ENCODE peak calls at places on chromosomes 1 and 21, in four cellular contexts. K, G, F and E are unnamed samples. For H3K9me3, the result is how much of the 10 kb centered on the place peaks cover.

GRCh38 chr1:33741749-33742148 is 122.1 kb upstream of the HMGB4 start:
- DNase-seq in K (no peak), G (no peak), F (no peak), E (no peak)

GRCh38 chr1:196608401-196609113 is at the start of gene KCNT2:
- DNase-seq in K (no peak), G (no peak), F (peak), E (no peak)

GRCh38 chr1:25702101-25702775 is 85.6 kb downstream of the MAN1C1 start:
- DNase-seq in K (no peak), G (no peak), F (peak), E (no peak)

GRCh38 chr1:162171078-162171477 is 101.6 kb downstream of the NOS1AP start:
- DNase-seq in K (no peak), G (no peak), F (no peak), E (no peak)

GRCh38 chr1:239354211-239354610 is 32.2 kb upstream of the CHRM3 start:
- DNase-seq in K (no peak), G (no peak), F (no peak), E (no peak)

GRCh38 chr1:7956218-7957032 is 5.1 kb upstream of the PARK7 start:
- DNase-seq in K (no peak), G (no peak), F (peak), E (no peak)

GRCh38 chr1:199089393-199090122 is 450.7 kb downstream of the PTPRC start:
- DNase-seq in K (peak), G (no peak), F (peak), E (no peak)

GRCh38 chr1:41915786-41916571 is 2.7 kb downstream of the HIVEP3 start:
- DNase-seq in K (peak), G (no peak), F (no peak), E (no peak)

GRCh38 chr1:212915245-212916091 is 34.9 kb upstream of the VASH2 start:
- DNase-seq in K (no peak), G (no peak), F (peak), E (no peak)

GRCh38 chr1:113042336-113043143 is 30.5 kb upstream of the LRIG2 start:
- DNase-seq in K (peak), G (peak), F (peak), E (no peak)

GRCh38 chr1:22689505-22689904 is 21.1 kb upstream of the EPHB2 start:
- DNase-seq in K (no peak), G (peak), F (peak), E (no peak)

GRCh38 chr1:183070923-183071618 is 47.9 kb downstream of the LAMC1 start:
- DNase-seq in K (no peak), G (no peak), F (peak), E (no peak)

GRCh38 chr1:103461171-103462105 is 64.1 kb upstream of the RNPC3 start:
- DNase-seq in K (no peak), G (peak), F (peak), E (no peak)

GRCh38 chr21:39300587-39300986 is 12.8 kb downstream of the BRWD1 start:
- DNase-seq in K (no peak), G (no peak), F (no peak), E (no peak)

DNA sequence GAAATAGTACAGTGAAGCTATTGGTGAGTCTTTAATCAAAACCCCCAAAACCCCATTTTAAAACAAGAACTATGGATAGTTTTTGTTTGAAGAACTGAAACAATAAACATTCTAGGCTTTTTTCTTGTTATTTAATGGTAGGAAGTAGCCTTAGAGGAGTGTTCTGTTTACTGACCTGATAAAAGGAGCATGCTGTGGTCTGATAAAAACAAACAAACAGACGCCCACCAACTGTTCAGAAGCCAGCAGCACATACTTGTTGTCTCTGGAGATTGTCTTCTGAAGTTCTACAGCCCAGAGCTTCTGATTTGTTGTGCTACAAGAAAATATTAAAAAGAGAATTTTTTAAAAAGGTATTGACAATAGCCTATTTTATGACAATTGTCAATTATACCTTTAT is 54.1 kb upstream of the CFAP298 start:
- DNase-seq in K (no peak), G (no peak), F (no peak), E (no peak)
- H3K9me3 ChIP-seq in K (under half), G (under half), F (under half), E (under half)

GRCh38 chr21:40652436-40652835 is 194.5 kb downstream of the DSCAM start:
- DNase-seq in K (no peak), G (no peak), F (no peak), E (no peak)
- H3K9me3 ChIP-seq in K (under half), G (half or more), F (under half), E (under half)

GRCh38 chr1:248691567-248692155 is 10.9 kb downstream of the OR14I1 start:
- DNase-seq in K (no peak), G (no peak), F (no peak), E (no peak)

GRCh38 chr1:248688527-248689298 is 13.9 kb downstream of the OR14I1 start:
- DNase-seq in K (no peak), G (no peak), F (no peak), E (no peak)

GRCh38 chr1:248681651-248682050 is 20.9 kb downstream of the OR14I1 start:
- DNase-seq in K (no peak), G (no peak), F (no peak), E (no peak)

DNA sequence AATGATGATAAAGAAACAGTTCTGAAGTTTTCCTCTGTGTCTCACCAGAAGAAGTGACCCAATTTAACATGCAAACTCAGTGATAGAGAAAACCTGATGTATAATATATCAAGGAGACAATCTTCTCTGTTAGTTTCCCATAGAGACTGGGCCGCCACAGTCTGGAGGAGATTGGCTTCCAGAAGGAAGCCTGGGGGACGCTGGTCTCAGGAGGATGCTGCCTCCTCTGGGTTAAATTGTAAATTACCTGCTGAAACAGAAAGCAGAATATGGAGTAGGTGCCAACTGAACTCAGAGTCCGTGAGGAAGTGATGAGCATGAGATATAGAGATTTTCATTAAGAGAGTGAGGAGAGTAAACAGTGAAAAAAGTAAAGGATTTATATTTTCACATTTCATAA is 15.8 kb downstream of the OR14I1 start:
- DNase-seq in K (no peak), G (no peak), F (no peak), E (no peak)
- H3K9me3 ChIP-seq in K (under half), G (under half), F (under half), E (under half)

GRCh38 chr21:40672602-40673001 is 174.4 kb downstream of the DSCAM start:
- DNase-seq in K (no peak), G (no peak), F (no peak), E (no peak)
- H3K9me3 ChIP-seq in K (under half), G (under half), F (under half), E (under half)

GRCh38 chr1:172612478-172612877 is 46.4 kb upstream of the FASLG start:
- DNase-seq in K (no peak), G (no peak), F (no peak), E (no peak)

GRCh38 chr1:172613294-172613693 is 45.6 kb upstream of the FASLG start:
- DNase-seq in K (no peak), G (no peak), F (peak), E (no peak)

DNA sequence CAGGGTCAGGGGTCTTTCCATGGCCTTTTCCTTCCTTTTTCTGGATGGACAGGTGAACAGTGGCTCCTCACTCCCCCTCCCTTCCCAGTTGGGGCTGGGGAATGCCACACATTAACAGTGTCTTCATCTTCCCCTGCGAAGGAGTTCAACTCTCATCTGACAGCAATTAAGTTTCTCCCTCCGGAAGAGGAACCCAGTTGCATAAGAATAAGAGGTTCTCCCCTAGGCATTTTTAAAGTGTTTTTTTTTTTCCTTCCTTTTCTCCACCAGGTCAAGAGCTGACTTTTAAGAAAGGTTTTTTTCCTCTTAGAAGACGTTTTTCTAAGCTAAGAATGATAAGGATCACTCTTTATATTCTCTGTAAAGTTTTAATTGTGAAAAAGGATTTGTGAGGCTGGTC is 42.3 kb upstream of the FASLG start:
- DNase-seq in K (no peak), G (no peak), F (no peak), E (no peak)
- H3K9me3 ChIP-seq in K (under half), G (under half), F (under half), E (under half)

GRCh38 chr1:220696226-220696862 is 6.2 kb downstream of the C1orf115 start:
- DNase-seq in K (no peak), G (no peak), F (no peak), E (no peak)
- H3K9me3 ChIP-seq in K (under half), G (under half), F (under half), E (under half)

DNA sequence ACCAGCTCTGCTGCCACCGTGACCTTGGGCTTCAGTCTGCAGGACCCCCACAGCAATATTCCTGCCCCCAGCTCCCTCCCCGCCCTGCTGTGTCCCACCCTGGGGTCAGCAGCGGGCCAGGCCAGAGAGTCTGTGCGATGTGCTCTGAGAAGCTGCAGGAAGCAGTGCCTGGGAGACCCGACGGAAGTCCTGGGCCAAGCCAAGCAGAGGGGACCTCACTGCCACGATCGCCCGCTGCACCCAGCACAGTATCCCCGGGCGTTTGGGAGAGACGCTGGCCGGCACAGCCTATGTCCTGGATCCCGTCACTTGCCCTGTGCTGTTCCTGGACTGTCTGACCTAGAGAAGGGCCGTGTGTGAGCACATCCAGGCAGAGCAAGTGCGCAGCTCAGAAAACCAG is 106.6 kb upstream of the TTC34 start:
- DNase-seq in K (no peak), G (no peak), F (no peak), E (no peak)
- H3K9me3 ChIP-seq in K (under half), G (under half), F (half or more), E (under half)

GRCh38 chr1:228240411-228241240 is 32.8 kb downstream of the OBSCN start:
- DNase-seq in K (no peak), G (no peak), F (no peak), E (no peak)

GRCh38 chr1:228236744-228237143 is 28.9 kb downstream of the OBSCN start:
- DNase-seq in K (no peak), G (peak), F (peak), E (no peak)

GRCh38 chr1:228238461-228238860 is 30.6 kb downstream of the OBSCN start:
- DNase-seq in K (no peak), G (no peak), F (no peak), E (no peak)

GRCh38 chr1:228241259-228241658 is 33.4 kb downstream of the OBSCN start:
- DNase-seq in K (no peak), G (no peak), F (no peak), E (no peak)

DNA sequence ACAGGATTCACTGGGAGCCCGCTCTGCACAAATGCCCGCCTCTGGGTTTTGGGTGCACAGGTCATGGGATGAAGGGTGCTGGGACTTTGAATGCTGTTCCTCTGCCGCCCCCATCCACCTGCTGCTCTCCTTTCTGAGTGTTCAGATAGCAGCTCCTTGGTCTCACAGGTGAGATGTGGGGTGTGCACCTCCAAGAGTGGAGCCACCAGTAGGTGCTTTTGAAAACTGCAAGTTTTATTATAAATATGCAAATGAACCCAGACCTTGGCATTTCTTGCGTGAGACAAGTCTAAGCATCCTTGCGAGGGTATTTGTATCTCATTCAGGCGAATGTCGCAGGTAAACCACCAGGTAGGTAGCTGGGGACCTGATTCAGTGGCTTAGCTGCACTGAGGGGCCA is 30.2 kb downstream of the OBSCN start:
- DNase-seq in K (no peak), G (no peak), F (no peak), E (no peak)
- H3K9me3 ChIP-seq in K (under half), G (under half), F (under half), E (under half)